ENCODE peak calls at places on chromosomes 5 and 9, in eight cellular contexts. One of them, this sample, is unnamed. For H3K36me3, the result is how much of the 10 kb centered on the place peaks cover.

GRCh38 chr5:179128041-179128365 is 67.8 kb downstream of the ZNF354C start:
- DNase-seq in breast epithelium: no peak
- DNase-seq in tibial artery: no peak
- DNase-seq in mesenchymal stem cell: no peak
- DNase-seq in transverse colon: no peak
- DNase-seq in lung: no peak
- DNase-seq in mammary epithelial cell: no peak
- DNase-seq in aorta: peak
- DNase-seq in this sample: no peak

GRCh38 chr5:174281855-174282254 is 236.3 kb downstream of the NSG2 start:
- DNase-seq in breast epithelium: no peak
- DNase-seq in tibial artery: no peak
- DNase-seq in mesenchymal stem cell: no peak
- DNase-seq in transverse colon: no peak
- DNase-seq in lung: no peak
- DNase-seq in mammary epithelial cell: no peak
- DNase-seq in aorta: no peak
- DNase-seq in this sample: no peak

GRCh38 chr5:168734657-168735344 is 155.6 kb upstream of the PANK3 start:
- DNase-seq in breast epithelium: no peak
- DNase-seq in tibial artery: peak
- DNase-seq in mesenchymal stem cell: peak
- DNase-seq in transverse colon: no peak
- DNase-seq in lung: no peak
- DNase-seq in mammary epithelial cell: no peak
- DNase-seq in aorta: peak
- DNase-seq in this sample: no peak

GRCh38 chr9:35526087-35526801 is 36.3 kb downstream of the RUSC2 start:
- DNase-seq in breast epithelium: no peak
- DNase-seq in tibial artery: no peak
- DNase-seq in mesenchymal stem cell: peak
- DNase-seq in transverse colon: no peak
- DNase-seq in lung: no peak
- DNase-seq in mammary epithelial cell: no peak
- DNase-seq in aorta: no peak
- DNase-seq in this sample: no peak

GRCh38 chr9:87189006-87189405 is 241.7 kb upstream of the GAS1 start:
- DNase-seq in breast epithelium: no peak
- DNase-seq in tibial artery: no peak
- DNase-seq in mesenchymal stem cell: peak
- DNase-seq in transverse colon: no peak
- DNase-seq in lung: no peak
- DNase-seq in mammary epithelial cell: no peak
- DNase-seq in aorta: no peak
- DNase-seq in this sample: no peak

GRCh38 chr9:93894691-93895079 is 60.5 kb downstream of the BARX1 start:
- DNase-seq in breast epithelium: no peak
- DNase-seq in tibial artery: no peak
- DNase-seq in mesenchymal stem cell: no peak
- DNase-seq in transverse colon: peak
- DNase-seq in lung: no peak
- DNase-seq in mammary epithelial cell: no peak
- DNase-seq in aorta: peak
- DNase-seq in this sample: no peak

GRCh38 chr5:156208271-156208670 is 118.7 kb upstream of the SGCD start:
- DNase-seq in breast epithelium: no peak
- DNase-seq in tibial artery: no peak
- DNase-seq in mesenchymal stem cell: peak
- DNase-seq in transverse colon: no peak
- DNase-seq in lung: no peak
- DNase-seq in mammary epithelial cell: no peak
- DNase-seq in aorta: no peak
- DNase-seq in this sample: no peak

GRCh38 chr5:5751987-5752386 is 329.5 kb downstream of the ICE1 start:
- DNase-seq in breast epithelium: no peak
- DNase-seq in tibial artery: no peak
- DNase-seq in mesenchymal stem cell: no peak
- DNase-seq in transverse colon: no peak
- DNase-seq in lung: no peak
- DNase-seq in mammary epithelial cell: no peak
- DNase-seq in aorta: no peak
- DNase-seq in this sample: no peak

GRCh38 chr5:67188274-67188857 is 8.2 kb downstream of the CD180 start:
- DNase-seq in breast epithelium: no peak
- DNase-seq in tibial artery: no peak
- DNase-seq in mesenchymal stem cell: no peak
- DNase-seq in transverse colon: no peak
- DNase-seq in lung: no peak
- DNase-seq in mammary epithelial cell: no peak
- DNase-seq in aorta: no peak
- DNase-seq in this sample: no peak

GRCh38 chr9:109968702-109969450 is 188.9 kb downstream of the PALM2AKAP2 start:
- DNase-seq in breast epithelium: no peak
- DNase-seq in tibial artery: no peak
- DNase-seq in mesenchymal stem cell: peak
- DNase-seq in transverse colon: no peak
- DNase-seq in lung: no peak
- DNase-seq in mammary epithelial cell: peak
- DNase-seq in aorta: no peak
- DNase-seq in this sample: no peak

GRCh38 chr9:92726971-92727715 is 37.5 kb downstream of the BICD2 start:
- DNase-seq in breast epithelium: no peak
- DNase-seq in tibial artery: no peak
- DNase-seq in mesenchymal stem cell: peak
- DNase-seq in transverse colon: no peak
- DNase-seq in lung: no peak
- DNase-seq in mammary epithelial cell: no peak
- DNase-seq in aorta: peak
- DNase-seq in this sample: no peak

GRCh38 chr5:68225188-68225910 is 9.8 kb downstream of the PIK3R1 start:
- DNase-seq in breast epithelium: peak
- DNase-seq in tibial artery: peak
- DNase-seq in mesenchymal stem cell: peak
- DNase-seq in transverse colon: peak
- DNase-seq in lung: peak
- DNase-seq in mammary epithelial cell: peak
- DNase-seq in aorta: peak
- DNase-seq in this sample: peak

GRCh38 chr5:153147891-153148623 is 342.4 kb upstream of the GRIA1 start:
- DNase-seq in breast epithelium: no peak
- DNase-seq in tibial artery: no peak
- DNase-seq in mesenchymal stem cell: peak
- DNase-seq in transverse colon: no peak
- DNase-seq in lung: no peak
- DNase-seq in mammary epithelial cell: peak
- DNase-seq in aorta: no peak
- DNase-seq in this sample: peak

GRCh38 chr5:164057121-164057520 is 551.7 kb downstream of the MAT2B start:
- DNase-seq in breast epithelium: no peak
- DNase-seq in tibial artery: no peak
- DNase-seq in mesenchymal stem cell: no peak
- DNase-seq in transverse colon: no peak
- DNase-seq in lung: no peak
- DNase-seq in mammary epithelial cell: no peak
- DNase-seq in aorta: no peak
- DNase-seq in this sample: no peak

GRCh38 chr5:154254886-154255285 is 64.4 kb downstream of the GALNT10 start:
- DNase-seq in breast epithelium: no peak
- DNase-seq in tibial artery: no peak
- DNase-seq in mesenchymal stem cell: no peak
- DNase-seq in transverse colon: no peak
- DNase-seq in lung: no peak
- DNase-seq in mammary epithelial cell: no peak
- DNase-seq in aorta: no peak
- DNase-seq in this sample: no peak

GRCh38 chr5:43515678-43516048 is 715 bp upstream of the C5orf34 start:
- DNase-seq in breast epithelium: no peak
- DNase-seq in tibial artery: no peak
- DNase-seq in mesenchymal stem cell: no peak
- DNase-seq in transverse colon: no peak
- DNase-seq in lung: no peak
- DNase-seq in mammary epithelial cell: no peak
- DNase-seq in aorta: no peak
- DNase-seq in this sample: no peak

GRCh38 chr9:16069671-16070586 is 517.1 kb downstream of the CCDC171 start:
- DNase-seq in breast epithelium: no peak
- DNase-seq in tibial artery: no peak
- DNase-seq in mesenchymal stem cell: no peak
- DNase-seq in transverse colon: no peak
- DNase-seq in lung: no peak
- DNase-seq in mammary epithelial cell: no peak
- DNase-seq in aorta: no peak
- DNase-seq in this sample: peak

GRCh38 chr5:56414056-56414455 is 180.9 kb upstream of the ANKRD55 start:
- DNase-seq in breast epithelium: no peak
- DNase-seq in tibial artery: no peak
- DNase-seq in mesenchymal stem cell: no peak
- DNase-seq in transverse colon: no peak
- DNase-seq in lung: no peak
- DNase-seq in mammary epithelial cell: no peak
- DNase-seq in aorta: no peak
- DNase-seq in this sample: no peak

GRCh38 chr9:20041717-20042116 is 252.9 kb upstream of the SLC24A2 start:
- DNase-seq in breast epithelium: no peak
- DNase-seq in tibial artery: no peak
- DNase-seq in mesenchymal stem cell: no peak
- DNase-seq in transverse colon: no peak
- DNase-seq in lung: no peak
- DNase-seq in mammary epithelial cell: no peak
- DNase-seq in aorta: no peak
- DNase-seq in this sample: no peak

GRCh38 chr5:90437663-90438062 is 28.1 kb upstream of the CETN3 start:
- DNase-seq in breast epithelium: no peak
- DNase-seq in tibial artery: no peak
- DNase-seq in mesenchymal stem cell: no peak
- DNase-seq in transverse colon: no peak
- DNase-seq in lung: no peak
- DNase-seq in mammary epithelial cell: no peak
- DNase-seq in aorta: no peak
- DNase-seq in this sample: no peak

GRCh38 chr9:109064963-109065701 is 51.8 kb upstream of the CTNNAL1 start:
- DNase-seq in breast epithelium: no peak
- DNase-seq in tibial artery: no peak
- DNase-seq in mesenchymal stem cell: peak
- DNase-seq in transverse colon: no peak
- DNase-seq in lung: no peak
- DNase-seq in mammary epithelial cell: peak
- DNase-seq in aorta: no peak
- DNase-seq in this sample: peak

GRCh38 chr9:128632486-128632885 is 24.2 kb downstream of the DYNC2I2 start:
- DNase-seq in breast epithelium: no peak
- DNase-seq in tibial artery: no peak
- DNase-seq in mesenchymal stem cell: no peak
- DNase-seq in transverse colon: no peak
- DNase-seq in lung: no peak
- DNase-seq in mammary epithelial cell: no peak
- DNase-seq in aorta: no peak
- DNase-seq in this sample: no peak
- H3K36me3 ChIP-seq in breast epithelium: under half
- H3K36me3 ChIP-seq in tibial artery: half or more
- H3K36me3 ChIP-seq in mesenchymal stem cell: half or more
- H3K36me3 ChIP-seq in transverse colon: under half
- H3K36me3 ChIP-seq in lung: under half
- H3K36me3 ChIP-seq in mammary epithelial cell: under half
- H3K36me3 ChIP-seq in aorta: under half
- H3K36me3 ChIP-seq in this sample: under half

DNA sequence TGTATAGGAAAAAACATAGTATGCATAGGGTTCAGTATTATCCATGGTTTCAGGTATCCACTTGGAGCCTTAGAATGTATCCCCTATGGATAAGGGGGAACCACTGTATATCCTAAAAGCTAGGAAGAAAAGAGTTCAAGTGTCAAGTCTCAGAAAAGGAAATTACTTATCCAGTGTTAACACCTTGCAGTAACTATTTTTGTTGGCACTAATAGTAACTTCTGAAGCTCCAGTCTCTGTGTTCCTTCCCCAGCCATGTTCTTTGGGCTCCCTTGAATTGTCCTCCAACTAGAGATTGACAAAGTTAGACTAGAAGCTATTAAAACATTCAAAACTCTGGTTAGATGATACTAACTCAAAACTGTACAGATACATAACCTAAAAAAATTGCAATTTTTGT is 370.8 kb downstream of the NFIB start:
- DNase-seq in breast epithelium: no peak
- DNase-seq in tibial artery: no peak
- DNase-seq in mesenchymal stem cell: no peak
- DNase-seq in transverse colon: no peak
- DNase-seq in lung: no peak
- DNase-seq in mammary epithelial cell: no peak
- DNase-seq in aorta: no peak
- DNase-seq in this sample: no peak
- H3K36me3 ChIP-seq in breast epithelium: under half
- H3K36me3 ChIP-seq in tibial artery: under half
- H3K36me3 ChIP-seq in mesenchymal stem cell: under half
- H3K36me3 ChIP-seq in transverse colon: under half
- H3K36me3 ChIP-seq in lung: under half
- H3K36me3 ChIP-seq in mammary epithelial cell: under half
- H3K36me3 ChIP-seq in aorta: under half
- H3K36me3 ChIP-seq in this sample: under half

GRCh38 chr5:80161165-80161564 is 94.7 kb downstream of the SERINC5 start:
- DNase-seq in breast epithelium: no peak
- DNase-seq in tibial artery: no peak
- DNase-seq in mesenchymal stem cell: no peak
- DNase-seq in transverse colon: no peak
- DNase-seq in lung: no peak
- DNase-seq in mammary epithelial cell: no peak
- DNase-seq in aorta: no peak
- DNase-seq in this sample: no peak

GRCh38 chr5:80160242-80160641 is 95.6 kb downstream of the SERINC5 start:
- DNase-seq in breast epithelium: no peak
- DNase-seq in tibial artery: no peak
- DNase-seq in mesenchymal stem cell: no peak
- DNase-seq in transverse colon: no peak
- DNase-seq in lung: no peak
- DNase-seq in mammary epithelial cell: no peak
- DNase-seq in aorta: no peak
- DNase-seq in this sample: no peak

GRCh38 chr5:80168388-80169028 is 87.3 kb downstream of the SERINC5 start:
- DNase-seq in breast epithelium: no peak
- DNase-seq in tibial artery: no peak
- DNase-seq in mesenchymal stem cell: no peak
- DNase-seq in transverse colon: no peak
- DNase-seq in lung: no peak
- DNase-seq in mammary epithelial cell: no peak
- DNase-seq in aorta: no peak
- DNase-seq in this sample: no peak

GRCh38 chr5:80165430-80165829 is 90.4 kb downstream of the SERINC5 start:
- DNase-seq in breast epithelium: no peak
- DNase-seq in tibial artery: no peak
- DNase-seq in mesenchymal stem cell: peak
- DNase-seq in transverse colon: no peak
- DNase-seq in lung: no peak
- DNase-seq in mammary epithelial cell: no peak
- DNase-seq in aorta: no peak
- DNase-seq in this sample: no peak

GRCh38 chr5:80164799-80165198 is 91.0 kb downstream of the SERINC5 start:
- DNase-seq in breast epithelium: no peak
- DNase-seq in tibial artery: no peak
- DNase-seq in mesenchymal stem cell: no peak
- DNase-seq in transverse colon: no peak
- DNase-seq in lung: no peak
- DNase-seq in mammary epithelial cell: no peak
- DNase-seq in aorta: no peak
- DNase-seq in this sample: no peak
- H3K36me3 ChIP-seq in breast epithelium: under half
- H3K36me3 ChIP-seq in tibial artery: under half
- H3K36me3 ChIP-seq in mesenchymal stem cell: under half
- H3K36me3 ChIP-seq in transverse colon: under half
- H3K36me3 ChIP-seq in lung: under half
- H3K36me3 ChIP-seq in mammary epithelial cell: under half
- H3K36me3 ChIP-seq in aorta: under half
- H3K36me3 ChIP-seq in this sample: under half

GRCh38 chr5:141926434-141926833 is 2.8 kb downstream of the DELE1 start:
- DNase-seq in breast epithelium: no peak
- DNase-seq in tibial artery: no peak
- DNase-seq in mesenchymal stem cell: no peak
- DNase-seq in transverse colon: no peak
- DNase-seq in lung: no peak
- DNase-seq in mammary epithelial cell: no peak
- DNase-seq in aorta: no peak
- DNase-seq in this sample: no peak
- H3K36me3 ChIP-seq in breast epithelium: under half
- H3K36me3 ChIP-seq in tibial artery: half or more
- H3K36me3 ChIP-seq in mesenchymal stem cell: half or more
- H3K36me3 ChIP-seq in transverse colon: under half
- H3K36me3 ChIP-seq in lung: under half
- H3K36me3 ChIP-seq in mammary epithelial cell: under half
- H3K36me3 ChIP-seq in aorta: under half
- H3K36me3 ChIP-seq in this sample: under half